ENCODE peak calls at places on chromosomes 6 and 20, in eight cellular contexts. M, R, N, Z, T, Y, P and W are unnamed samples.

GRCh38 chr20:8602389-8603116 is 466.3 kb upstream of the PLCB4 start:
- DNase-seq in N (peak), P (peak), M (no peak), T (no peak), R (no peak), Y (peak), Z (no peak), W (peak)

GRCh38 chr6:107323133-107323785 is 136.1 kb downstream of the PDSS2 start:
- DNase-seq in R (no peak), Z (no peak), M (no peak), Y (no peak), T (no peak), N (peak), P (peak), W (no peak)

GRCh38 chr6:95420792-95421191 is 156.5 kb upstream of the MANEA start:
- DNase-seq in T (no peak), P (no peak), R (no peak), Z (no peak), M (no peak), Y (no peak), N (no peak), W (no peak)

GRCh38 chr20:24958506-24959385 is 9.7 kb downstream of the CST7 start:
- DNase-seq in Z (no peak), P (no peak), R (no peak), Y (no peak), T (no peak), N (no peak), M (no peak), W (no peak)

GRCh38 chr20:57849126-57849867 is 139.5 kb upstream of the PMEPA1 start:
- DNase-seq in R (no peak), T (no peak), Y (no peak), M (no peak), P (peak), N (no peak), Z (no peak), W (no peak)

GRCh38 chr6:118752803-118753202 is 101.4 kb upstream of the CEP85L start:
- DNase-seq in M (no peak), N (no peak), R (no peak), P (no peak), Z (no peak), Y (no peak), T (no peak), W (no peak)

GRCh38 chr6:108839068-108839467 is 9.2 kb upstream of the ARMC2 start:
- DNase-seq in N (no peak), Z (no peak), R (no peak), T (peak), P (no peak), Y (no peak), M (no peak), W (no peak)

GRCh38 chr6:61909541-61909940 is 376.5 kb downstream of the KHDRBS2 start:
- DNase-seq in R (no peak), Y (no peak), M (no peak), N (no peak), Z (no peak), P (no peak), T (peak), W (no peak)

GRCh38 chr6:99991955-99992354 is 2.1 kb downstream of the MCHR2 start:
- DNase-seq in Z (no peak), N (no peak), P (no peak), Y (no peak), T (no peak), R (no peak), M (no peak), W (no peak)

GRCh38 chr6:73042892-73043291 is 182.4 kb downstream of the KHDC1L start:
- DNase-seq in M (no peak), P (peak), Y (no peak), Z (no peak), N (no peak), T (no peak), R (no peak), W (no peak)

GRCh38 chr20:54173653-54174451 is at the start of gene CYP24A1:
- DNase-seq in N (no peak), P (peak), T (peak), R (no peak), Z (peak), Y (no peak), M (no peak), W (no peak)

GRCh38 chr6:38776515-38776914 is 61.4 kb downstream of the DNAH8 start:
- DNase-seq in Y (peak), T (peak), Z (no peak), R (no peak), N (no peak), P (peak), M (no peak), W (no peak)

GRCh38 chr6:32635526-32636123 is 1.6 kb upstream of the HLA-DQA1 start:
- DNase-seq in P (no peak), T (no peak), M (no peak), R (no peak), Y (no peak), N (no peak), Z (no peak), W (no peak)

GRCh38 chr6:157769776-157770430 is 53.1 kb upstream of the SNX9 start:
- DNase-seq in R (peak), Y (no peak), P (peak), T (no peak), Z (no peak), M (no peak), N (no peak), W (no peak)

GRCh38 chr6:160040055-160040454 is 71.2 kb downstream of the IGF2R start:
- DNase-seq in M (no peak), R (no peak), N (no peak), Y (no peak), Z (no peak), P (no peak), T (no peak), W (no peak)

GRCh38 chr6:53604623-53605190 is 59.8 kb upstream of the GCLC start:
- DNase-seq in T (peak), N (no peak), R (no peak), Y (no peak), M (no peak), P (no peak), Z (no peak), W (no peak)

GRCh38 chr6:108627692-108628565 is 67.2 kb downstream of the FOXO3 start:
- DNase-seq in M (no peak), Z (no peak), R (no peak), N (peak), T (peak), P (peak), Y (peak), W (no peak)

GRCh38 chr6:32460528-32460927 is 20.8 kb downstream of the HLA-DRA start:
- DNase-seq in Y (no peak), T (no peak), P (no peak), Z (no peak), N (no peak), R (no peak), M (no peak), W (no peak)

GRCh38 chr20:47358672-47359532 is 2.4 kb upstream of the ZMYND8 start:
- DNase-seq in R (peak), N (peak), Z (peak), M (peak), T (peak), P (peak), Y (peak), W (peak)

GRCh38 chr20:20247234-20247633 is 120.7 kb upstream of the INSM1 start:
- DNase-seq in R (no peak), M (no peak), Y (no peak), Z (no peak), N (no peak), P (no peak), T (no peak), W (no peak)

GRCh38 chr6:142474446-142475289 is 172.9 kb downstream of the ADGRG6 start:
- DNase-seq in P (peak), R (peak), N (peak), Y (peak), T (peak), M (peak), Z (peak), W (peak)

GRCh38 chr6:43361269-43361668 is 8.2 kb downstream of the ZNF318 start:
- DNase-seq in P (no peak), T (no peak), N (no peak), R (no peak), M (no peak), Z (no peak), Y (no peak), W (no peak)

GRCh38 chr6:157050537-157051280 is 272.6 kb downstream of the TMEM242 start:
- DNase-seq in R (no peak), N (no peak), T (peak), Z (no peak), P (no peak), Y (no peak), M (no peak), W (no peak)

GRCh38 chr6:28281288-28282064 is at the start of gene PGBD1:
- DNase-seq in P (peak), Z (peak), Y (peak), M (peak), R (peak), T (peak), N (peak), W (peak)

GRCh38 chr6:210778-211177 is 81.5 kb upstream of the DUSP22 start:
- DNase-seq in Y (no peak), P (no peak), N (no peak), T (no peak), R (no peak), Z (no peak), M (no peak), W (no peak)

GRCh38 chr20:53579581-53580375 is 13.9 kb downstream of the ZNF217 start:
- DNase-seq in P (peak), N (peak), T (no peak), R (no peak), M (no peak), Z (no peak), Y (no peak), W (peak)

GRCh38 chr20:62170536-62170935 is 12.3 kb upstream of the MTG2 start:
- DNase-seq in Y (no peak), Z (no peak), M (no peak), P (no peak), T (no peak), R (no peak), N (no peak), W (no peak)

GRCh38 chr6:155436981-155437749 is 18.5 kb downstream of the NOX3 start:
- DNase-seq in Y (no peak), N (peak), M (no peak), R (no peak), Z (no peak), T (no peak), P (no peak), W (no peak)

GRCh38 chr6:22219916-22220315 is 76.9 kb downstream of the PRL start:
- DNase-seq in Y (no peak), T (no peak), P (no peak), N (peak), M (no peak), Z (no peak), R (no peak), W (no peak)

GRCh38 chr6:116005508-116005855 is 55.2 kb downstream of the FRK start:
- DNase-seq in T (no peak), Y (no peak), M (no peak), Z (no peak), R (no peak), N (peak), P (peak), W (no peak)

GRCh38 chr6:87700729-87701675 is 1.0 kb downstream of the AKIRIN2 start:
- DNase-seq in R (peak), T (peak), P (peak), Y (peak), M (no peak), Z (no peak), N (peak), W (peak)

GRCh38 chr6:44021628-44022295 is 105.5 kb downstream of the MRPL14 start:
- DNase-seq in Z (no peak), P (no peak), Y (no peak), T (peak), R (no peak), M (no peak), N (no peak), W (no peak)

GRCh38 chr6:148548065-148548748 is 198.6 kb upstream of the UST start:
- DNase-seq in T (no peak), Z (no peak), R (no peak), P (peak), N (peak), Y (no peak), M (no peak), W (no peak)